ENCODE peak calls at places on chromosomes 1 and 21, in four cellular contexts. N is colonic mucosa, P is HFF-Myc, S is tibial nerve. R is an unnamed sample.

GRCh38 chr1:192477630-192478029 is 97.9 kb upstream of the RGS1 start:
- DNase-seq in N (no peak), P (no peak), S (no peak), R (peak; percentile 36)

GRCh38 chr1:156748670-156749428 is 2.6 kb downstream of the HDGF start:
- DNase-seq in N (peak; percentile 81), P (no peak), S (peak; percentile 42), R (no peak)

GRCh38 chr1:108089482-108089881 is 110.7 kb downstream of the SLC25A24 start:
- DNase-seq in N (no peak), P (no peak), S (no peak), R (no peak)

GRCh38 chr21:34029724-34030528 is 43.5 kb upstream of the MRPS6 start:
- DNase-seq in N (peak; percentile 38), P (peak; percentile 73), S (no peak), R (peak; percentile 23)

GRCh38 chr1:219713981-219714381 is 101.1 kb upstream of the ZC3H11B start:
- DNase-seq in N (no peak), P (no peak), S (no peak), R (no peak)

GRCh38 chr1:97814121-97814520 is 106.7 kb downstream of the DPYD start:
- DNase-seq in N (no peak), P (peak; percentile 10), S (no peak), R (no peak)

GRCh38 chr1:8584316-8584715 is 233.1 kb downstream of the RERE start:
- DNase-seq in N (no peak), P (no peak), S (no peak), R (no peak)

GRCh38 chr1:17829579-17829978 is 74.4 kb downstream of the ACTL8 start:
- DNase-seq in N (no peak), P (no peak), S (no peak), R (no peak)

GRCh38 chr1:41387667-41388091 is 26.4 kb downstream of the FOXO6 start:
- DNase-seq in N (peak; percentile 68), P (no peak), S (no peak), R (no peak)

GRCh38 chr1:51168946-51169345 is 66.9 kb downstream of the C1orf185 start:
- DNase-seq in N (no peak), P (no peak), S (no peak), R (no peak)

GRCh38 chr1:89260042-89260441 is 12.6 kb downstream of the GBP5 start:
- DNase-seq in N (no peak), P (no peak), S (no peak), R (no peak)

GRCh38 chr1:156413310-156414246 is 44.6 kb downstream of the RHBG start:
- DNase-seq in N (no peak), P (no peak), S (no peak), R (no peak)

GRCh38 chr1:199710974-199711373 is 316.5 kb upstream of the NR5A2 start:
- DNase-seq in N (no peak), P (no peak), S (no peak), R (no peak)

DNA sequence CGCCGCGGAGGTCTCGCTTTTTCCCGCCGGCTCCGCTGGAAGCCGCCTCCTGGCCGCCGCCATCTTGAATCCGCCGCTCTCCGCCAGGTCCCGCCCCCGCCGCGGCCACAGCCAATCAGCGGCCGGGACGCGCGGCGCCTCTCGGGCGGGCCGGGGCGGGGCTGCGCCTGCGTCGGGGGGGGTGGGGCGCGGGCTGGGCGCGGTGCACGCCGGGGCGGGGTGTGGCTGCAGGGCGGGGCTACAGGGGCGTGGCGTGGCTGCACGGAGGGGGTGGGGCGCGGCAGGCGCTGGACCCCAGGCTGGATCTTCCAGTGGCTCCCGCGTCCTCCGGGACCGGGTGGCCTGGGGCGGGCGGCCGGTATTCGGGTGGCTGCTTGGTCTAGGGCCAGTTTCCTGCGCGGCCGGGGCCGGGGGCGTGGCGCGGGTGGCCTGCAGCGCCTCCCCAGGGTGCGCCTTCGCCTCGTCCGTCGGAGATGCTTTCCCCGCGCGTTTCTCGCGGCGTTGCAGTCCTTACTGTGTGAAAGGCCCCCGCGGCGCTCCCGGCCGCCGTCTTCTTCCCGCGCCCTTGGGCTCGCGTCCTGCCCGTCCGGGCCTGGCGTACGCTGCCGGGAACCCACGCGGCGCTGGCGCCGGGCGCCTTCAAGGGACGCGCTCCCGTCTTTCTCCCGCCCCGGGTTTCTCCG is 575 bp downstream of the PCNT start:
- DNase-seq in N (peak; percentile 88), P (no peak), S (peak; percentile 78), R (peak; percentile 98)
- TF ChIP-seq CTCF in N (no peak), P (no peak), S (no peak), R (peak; percentile 9)

GRCh38 chr1:155282488-155283086 is 5.3 kb downstream of the HCN3 start:
- DNase-seq in N (no peak), P (no peak), S (no peak), R (no peak)

GRCh38 chr1:155277070-155277895 is at the start of gene HCN3:
- DNase-seq in N (peak; percentile 99), P (peak; percentile 87), S (peak; percentile 96), R (peak; percentile 99)

GRCh38 chr1:155278689-155279160 is 1.5 kb downstream of the HCN3 start:
- DNase-seq in N (no peak), P (no peak), S (no peak), R (no peak)

GRCh38 chr1:155273134-155273982 is at the start of gene CLK2:
- DNase-seq in N (peak; percentile 97), P (peak; percentile 77), S (peak; percentile 87), R (peak; percentile 98)

DNA sequence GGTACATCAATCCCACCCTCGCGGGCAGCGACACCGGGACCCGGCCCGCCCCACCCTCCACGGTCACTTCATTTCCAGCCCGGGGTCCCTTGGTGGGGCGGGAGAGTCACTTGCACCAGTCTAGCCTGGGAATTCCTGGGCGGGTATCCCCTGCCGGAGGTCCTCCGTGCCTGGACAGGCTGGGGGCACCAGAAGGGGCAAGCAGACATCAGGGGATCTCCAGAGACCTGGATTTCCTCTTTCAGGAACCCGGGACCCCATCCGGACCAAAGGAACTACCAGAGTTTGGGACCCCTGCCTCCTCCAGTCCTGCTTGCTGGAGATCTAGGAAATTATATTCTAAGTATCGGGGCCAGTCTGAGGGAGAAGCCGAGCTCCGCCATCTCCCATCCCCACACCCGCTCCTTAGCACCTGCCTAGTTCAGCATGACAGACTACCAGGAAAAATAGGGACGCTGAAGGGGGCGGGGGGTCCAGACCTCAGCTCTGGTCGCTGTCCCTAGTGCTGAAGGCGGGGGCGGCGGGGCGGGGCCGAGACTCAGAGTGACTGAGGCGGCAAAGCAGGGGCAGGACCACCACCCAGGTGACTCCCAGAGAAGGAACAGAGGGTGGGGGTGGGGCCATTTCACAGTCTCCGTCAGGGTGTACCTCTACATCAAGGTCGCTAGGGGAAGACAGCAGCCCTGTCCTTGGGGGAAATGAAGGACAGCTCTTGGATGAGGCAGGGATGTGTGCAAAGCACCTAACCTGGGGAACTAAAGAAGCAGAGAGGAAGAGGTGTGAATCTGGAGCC is 829 bp downstream of the HCN3 start:
- DNase-seq in N (peak; percentile 78), P (no peak), S (no peak), R (peak; percentile 81)
- TF ChIP-seq CTCF in N (peak; percentile 39), P (no peak), S (no peak), R (peak; percentile 40)

GRCh38 chr1:20413136-20413790 is 72.7 kb downstream of the CAMK2N1 start:
- DNase-seq in N (no peak), P (no peak), S (no peak), R (no peak)
- TF ChIP-seq CTCF in N (no peak), P (no peak), S (no peak), R (no peak)

DNA sequence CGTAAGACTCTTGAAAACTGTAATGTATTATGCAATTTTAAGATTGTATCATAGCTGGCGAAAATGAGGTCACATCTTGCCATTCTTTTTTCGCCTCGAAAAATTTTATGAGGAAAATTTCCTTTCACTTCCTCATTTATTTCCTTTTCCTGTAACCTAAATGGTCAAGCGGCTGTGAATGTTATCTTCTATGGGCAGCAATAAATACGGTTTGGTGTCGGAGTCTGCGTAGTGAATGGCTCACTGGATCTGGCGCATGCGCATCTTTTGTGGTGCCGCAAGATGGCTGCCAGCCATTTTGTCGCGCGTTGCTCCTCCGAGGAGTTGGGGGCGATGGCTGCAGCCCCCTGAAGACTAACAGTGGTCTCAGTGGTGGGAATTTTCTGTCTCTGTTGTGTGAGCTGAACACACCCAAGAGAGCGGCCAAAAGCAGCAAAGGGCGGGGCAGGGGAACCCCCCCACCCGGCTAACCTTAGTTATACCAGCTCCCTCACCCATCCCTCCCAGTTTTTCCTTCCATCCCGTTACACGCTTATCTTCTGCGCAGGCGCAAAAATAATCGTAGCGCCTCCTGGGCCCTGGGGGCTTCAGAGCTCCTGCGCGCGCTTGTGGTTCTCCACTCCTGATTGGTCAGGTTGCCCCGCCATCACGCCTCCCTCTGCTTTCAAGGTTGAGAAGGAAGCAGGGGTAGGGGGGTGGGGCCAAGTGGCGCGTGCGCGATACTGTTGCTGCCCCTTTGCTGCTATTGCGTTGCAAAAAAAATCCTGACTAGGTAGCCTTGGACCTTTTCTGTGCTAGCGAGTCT is at the start of gene RPRD2:
- DNase-seq in N (peak; percentile 99), P (peak; percentile 99), S (peak; percentile 98), R (peak; percentile 97)
- TF ChIP-seq CTCF in N (no peak), P (no peak), S (peak; percentile 63), R (no peak)

DNA sequence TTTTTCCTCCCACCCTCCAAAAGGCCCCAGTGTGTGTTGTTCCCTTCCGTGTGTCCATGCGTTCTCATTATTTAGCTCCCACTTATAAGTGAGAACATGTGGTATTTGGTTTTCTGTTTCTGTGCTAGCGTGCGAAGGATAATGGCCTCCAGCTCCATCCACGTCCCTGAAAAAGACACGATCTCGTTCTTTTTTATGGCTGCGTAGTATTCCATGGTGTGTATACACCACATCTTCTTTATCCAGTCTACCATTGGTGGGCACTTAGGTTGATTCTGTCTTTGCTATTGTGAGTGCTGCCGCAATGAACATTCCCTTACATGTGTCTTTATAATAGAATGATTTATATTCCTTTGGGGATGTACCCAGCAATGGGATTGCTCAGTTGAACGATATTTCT is 177.8 kb downstream of the ETS2 start:
- DNase-seq in N (no peak), P (no peak), S (no peak), R (no peak)
- TF ChIP-seq CTCF in N (no peak), P (no peak), S (no peak), R (no peak)

GRCh38 chr1:11602981-11603380 is 51.2 kb downstream of the FBXO2 start:
- DNase-seq in N (no peak), P (no peak), S (no peak), R (no peak)
- TF ChIP-seq CTCF in N (no peak), P (no peak), S (no peak), R (no peak)

GRCh38 chr1:244301595-244302130 is 150.0 kb downstream of the ADSS2 start:
- DNase-seq in N (peak; percentile 41), P (no peak), S (no peak), R (no peak)
- TF ChIP-seq CTCF in N (no peak), P (no peak), S (no peak), R (no peak)

GRCh38 chr1:93906480-93906879 is 2.8 kb downstream of the GCLM start:
- DNase-seq in N (no peak), P (no peak), S (no peak), R (no peak)
- TF ChIP-seq CTCF in N (no peak), P (no peak), S (no peak), R (no peak)

R was measured in GM13977.